ENCODE peak calls at places on chromosome 18, in ten cellular contexts. S is dermis blood vessel endothelial cell, L is pancreas, K is WTC11, Z is HS-5, T is Karpas-422, Y is mesothelial cell of epicardium, M is fibroblast of lung, B is HCEC 1CT, P is sciatic nerve. U is an unnamed sample.
A peak's percentile ranks its signal among the peaks of the same experiment; 100 is the strongest.

GRCh38 chr18:60966876-60967275 is 366.4 kb upstream of the CDH20 start:
- DNase-seq in S (peak; percentile 56), L (no peak), K (no peak), Z (no peak), T (no peak), Y (no peak), M (peak; percentile 61), B (no peak), P (no peak), U (no peak)

GRCh38 chr18:15198116-15198389 is 450.1 kb downstream of the ANKRD30B start:
- DNase-seq in S (no peak), L (no peak), K (no peak), Z (no peak), T (no peak), Y (no peak), M (no peak), B (no peak), P (no peak), U (no peak)

GRCh38 chr18:70578480-70578879 is 289.6 kb downstream of the SOCS6 start:
- DNase-seq in S (no peak), L (peak; percentile 22), K (peak; percentile 19), Z (no peak), T (peak; percentile 98), Y (no peak), M (no peak), B (no peak), P (no peak), U (peak; percentile 23)

GRCh38 chr18:49647496-49648168 is 85.8 kb downstream of the LIPG start:
- DNase-seq in S (peak; percentile 48), L (no peak), K (no peak), Z (no peak), T (no peak), Y (no peak), M (peak; percentile 83), B (peak; percentile 67), P (peak; percentile 33), U (no peak)

GRCh38 chr18:11666176-11666575 is 22.9 kb upstream of the GNAL start:
- DNase-seq in S (no peak), L (no peak), K (no peak), Z (no peak), T (no peak), Y (no peak), M (no peak), B (no peak), P (no peak), U (no peak)

GRCh38 chr18:45590060-45590537 is 25.2 kb upstream of the SLC14A2 start:
- DNase-seq in S (no peak), L (no peak), K (no peak), Z (no peak), T (no peak), Y (no peak), M (peak; percentile 57), B (no peak), P (no peak), U (no peak)

GRCh38 chr18:79486356-79487197 is 90.8 kb downstream of the NFATC1 start:
- DNase-seq in S (no peak), L (peak; percentile 62), K (no peak), Z (no peak), T (no peak), Y (no peak), M (no peak), B (no peak), P (peak; percentile 63), U (no peak)

GRCh38 chr18:13471971-13472628 is 253.5 kb downstream of the LDLRAD4 start:
- DNase-seq in S (no peak), L (no peak), K (no peak), Z (no peak), T (no peak), Y (no peak), M (no peak), B (no peak), P (peak; percentile 56), U (peak; percentile 49)

GRCh38 chr18:53906681-53907080 is 317.8 kb downstream of the MBD2 start:
- DNase-seq in S (no peak), L (no peak), K (no peak), Z (peak; percentile 22), T (no peak), Y (no peak), M (no peak), B (no peak), P (no peak), U (no peak)

GRCh38 chr18:59881728-59882685 is 17.8 kb upstream of the PMAIP1 start:
- DNase-seq in S (peak; percentile 78), L (no peak), K (no peak), Z (no peak), T (peak; percentile 17), Y (no peak), M (no peak), B (peak; percentile 45), P (no peak), U (no peak)

GRCh38 chr18:9708057-9708881 is at the start of gene RAB31:
- DNase-seq in S (peak; percentile 70), L (peak; percentile 64), K (peak; percentile 56), Z (no peak), T (no peak), Y (peak; percentile 30), M (peak; percentile 69), B (peak; percentile 69), P (peak; percentile 86), U (peak; percentile 43)

GRCh38 chr18:10234912-10235439 is 219.5 kb upstream of the APCDD1 start:
- DNase-seq in S (no peak), L (no peak), K (no peak), Z (peak; percentile 58), T (no peak), Y (no peak), M (peak; percentile 94), B (peak; percentile 65), P (no peak), U (no peak)

GRCh38 chr18:4004176-4004829 is 450.8 kb downstream of the DLGAP1 start:
- DNase-seq in S (peak; percentile 37), L (no peak), K (no peak), Z (no peak), T (no peak), Y (no peak), M (peak; percentile 52), B (peak; percentile 24), P (no peak), U (no peak)

GRCh38 chr18:62177271-62177670 is 9.6 kb downstream of the PIGN start:
- DNase-seq in S (peak; percentile 52), L (no peak), K (no peak), Z (no peak), T (no peak), Y (no peak), M (no peak), B (no peak), P (no peak), U (no peak)

GRCh38 chr18:46054956-46055831 is 16.9 kb downstream of the PSTPIP2 start:
- DNase-seq in S (no peak), L (no peak), K (no peak), Z (no peak), T (no peak), Y (no peak), M (no peak), B (no peak), P (no peak), U (no peak)

GRCh38 chr18:48029296-48029986 is 99.0 kb upstream of the SMAD2 start:
- DNase-seq in S (no peak), L (no peak), K (no peak), Z (no peak), T (no peak), Y (peak; percentile 15), M (no peak), B (no peak), P (peak; percentile 55), U (no peak)

GRCh38 chr18:37179384-37179783 is 350.5 kb downstream of the KIAA1328 start:
- DNase-seq in S (no peak), L (no peak), K (no peak), Z (no peak), T (no peak), Y (no peak), M (peak; percentile 5), B (no peak), P (no peak), U (no peak)

GRCh38 chr18:3328522-3328921 is 66.6 kb downstream of the MYL12B start:
- DNase-seq in S (no peak), L (no peak), K (no peak), Z (no peak), T (no peak), Y (no peak), M (peak; percentile 27), B (no peak), P (no peak), U (no peak)

GRCh38 chr18:41872206-41872605 is 82.8 kb upstream of the PIK3C3 start:
- DNase-seq in S (no peak), L (no peak), K (no peak), Z (no peak), T (no peak), Y (no peak), M (no peak), B (no peak), P (no peak), U (no peak)

GRCh38 chr18:44988821-44989587 is 308.3 kb downstream of the SETBP1 start:
- DNase-seq in S (no peak), L (no peak), K (no peak), Z (no peak), T (peak; percentile 2), Y (no peak), M (no peak), B (no peak), P (no peak), U (no peak)

GRCh38 chr18:25737710-25738251 is 352.6 kb downstream of the SS18 start:
- DNase-seq in S (no peak), L (no peak), K (no peak), Z (peak; percentile 96), T (no peak), Y (no peak), M (peak; percentile 87), B (peak; percentile 81), P (peak; percentile 64), U (no peak)

GRCh38 chr18:78970774-78971333 is 8.8 kb upstream of the SALL3 start:
- DNase-seq in S (no peak), L (no peak), K (no peak), Z (no peak), T (no peak), Y (no peak), M (no peak), B (no peak), P (no peak), U (no peak)

GRCh38 chr18:31596081-31596872 is 4.6 kb downstream of the TTR start:
- DNase-seq in S (no peak), L (no peak), K (no peak), Z (no peak), T (no peak), Y (no peak), M (no peak), B (no peak), P (no peak), U (no peak)

GRCh38 chr18:31190919-31191318 is 28.3 kb upstream of the DSC1 start:
- DNase-seq in S (no peak), L (no peak), K (no peak), Z (no peak), T (no peak), Y (no peak), M (no peak), B (no peak), P (no peak), U (no peak)

GRCh38 chr18:80246656-80247402 is 485 bp downstream of the PARD6G start:
- DNase-seq in S (peak; percentile 5), L (peak; percentile 85), K (peak; percentile 44), Z (no peak), T (no peak), Y (no peak), M (peak; percentile 12), B (no peak), P (peak; percentile 68), U (peak; percentile 45)

GRCh38 chr18:25675123-25675850 is 323.3 kb upstream of the ZNF521 start:
- DNase-seq in S (peak; percentile 4), L (no peak), K (peak; percentile 23), Z (no peak), T (no peak), Y (no peak), M (no peak), B (no peak), P (no peak), U (no peak)

GRCh38 chr18:31041346-31042067 is 1.0 kb downstream of the DSC3 start:
- DNase-seq in S (no peak), L (peak; percentile 65), K (peak; percentile 37), Z (no peak), T (no peak), Y (peak; percentile 26), M (no peak), B (no peak), P (no peak), U (peak; percentile 27)

GRCh38 chr18:58842978-58843661 is 21.6 kb upstream of the ZNF532 start:
- DNase-seq in S (no peak), L (no peak), K (no peak), Z (no peak), T (no peak), Y (no peak), M (no peak), B (no peak), P (no peak), U (peak; percentile 65)